ENCODE peak calls at places on chromosomes 12 and 14, in six cellular contexts. L is uterus; E is aorta; B is thyroid gland; J is effector memory CD4-positive, alpha-beta T cell; K is mammary epithelial cell. R is an unnamed sample.
A peak's percentile ranks its signal among the peaks of the same experiment; 100 is the strongest.

GRCh38 chr14:105337966-105338365 is 23.4 kb downstream of the PACS2 start:
- DNase-seq in K (no peak), E (peak; percentile 59), B (peak; percentile 62), L (no peak), J (no peak), R (peak; percentile 70)

GRCh38 chr12:10968765-10969456 is 17.8 kb downstream of the TAS2R50 start:
- DNase-seq in J (no peak), B (peak; percentile 14), L (peak; percentile 39), E (peak; percentile 69), K (peak; percentile 35), R (no peak)

GRCh38 chr14:74038015-74038859 is 19.1 kb downstream of the BBOF1 start:
- DNase-seq in L (no peak), E (no peak), K (peak; percentile 47), J (no peak), B (no peak), R (no peak)

GRCh38 chr14:24858684-24859083 is 191.3 kb downstream of the STXBP6 start:
- DNase-seq in J (no peak), L (no peak), E (no peak), K (no peak), B (no peak), R (no peak)

GRCh38 chr12:63949902-63950301 is 105.4 kb downstream of the SRGAP1 start:
- DNase-seq in K (peak; percentile 40), B (no peak), L (no peak), J (no peak), E (no peak), R (no peak)

GRCh38 chr14:105058521-105059034 is 6.7 kb downstream of the GPR132 start:
- DNase-seq in K (no peak), B (no peak), E (no peak), L (no peak), J (no peak), R (no peak)

GRCh38 chr14:59282366-59282765 is 93.9 kb downstream of the DAAM1 start:
- DNase-seq in K (peak; percentile 81), L (no peak), J (no peak), B (no peak), E (no peak), R (no peak)

GRCh38 chr12:22858849-22859569 is 234.0 kb downstream of the ETNK1 start:
- DNase-seq in L (no peak), K (no peak), B (no peak), J (no peak), E (no peak), R (no peak)

GRCh38 chr14:53516261-53516774 is 363.2 kb upstream of the DDHD1 start:
- DNase-seq in B (no peak), J (no peak), K (no peak), E (no peak), L (no peak), R (no peak)

GRCh38 chr14:40139657-40140056 is 707.4 kb upstream of the FBXO33 start:
- DNase-seq in B (no peak), J (no peak), E (no peak), K (no peak), L (no peak), R (no peak)

GRCh38 chr14:100871234-100872186 is 32.0 kb downstream of the RTL1 start:
- DNase-seq in K (peak; percentile 11), J (no peak), L (no peak), B (no peak), E (peak; percentile 21), R (no peak)

GRCh38 chr14:24013654-24014514 is 25.2 kb downstream of the DHRS4L2 start:
- DNase-seq in B (peak; percentile 31), L (no peak), K (peak; percentile 65), E (no peak), J (peak; percentile 14), R (no peak)

GRCh38 chr14:94110552-94111181 is at the start of gene IFI27:
- DNase-seq in K (no peak), E (no peak), B (no peak), L (peak; percentile 53), J (no peak), R (no peak)

GRCh38 chr12:31037921-31038320 is 35.7 kb upstream of the DDX11 start:
- DNase-seq in J (no peak), B (no peak), E (no peak), K (peak; percentile 70), L (no peak), R (no peak)

GRCh38 chr12:113190761-113191160 is 5.2 kb downstream of the RITA1 start:
- DNase-seq in L (no peak), J (no peak), K (peak; percentile 24), B (no peak), E (no peak), R (no peak)

GRCh38 chr14:70665448-70666363 is 24.0 kb downstream of the TTC9 start:
- DNase-seq in K (peak; percentile 79), B (peak; percentile 96), J (no peak), L (no peak), E (no peak), R (no peak)

GRCh38 chr14:70662816-70663215 is 21.1 kb downstream of the TTC9 start:
- DNase-seq in L (no peak), J (no peak), B (no peak), E (no peak), K (no peak), R (no peak)

GRCh38 chr14:70663707-70664179 is 22.0 kb downstream of the TTC9 start:
- DNase-seq in B (no peak), K (no peak), E (peak; percentile 44), L (no peak), J (no peak), R (no peak)

GRCh38 chr14:70664698-70665447 is 23.2 kb downstream of the TTC9 start:
- DNase-seq in K (no peak), J (no peak), B (peak; percentile 57), L (no peak), E (no peak), R (no peak)

GRCh38 chr14:70666364-70666691 is 24.6 kb downstream of the TTC9 start:
- DNase-seq in L (no peak), E (no peak), B (no peak), J (no peak), K (no peak), R (no peak)
- H3K27ac ChIP-seq in L (no peak overlapping the region), E (no peak overlapping the region), B (peak overlapping the region; percentile 88), J (no peak overlapping the region), K (peak overlapping the region; percentile 17), R (no peak overlapping the region)

GRCh38 chr12:125065021-125065752 is at the start of gene AACS:
- DNase-seq in L (peak; percentile 75), K (peak; percentile 75), J (peak; percentile 62), E (peak; percentile 83), B (peak; percentile 71), R (peak; percentile 68)

GRCh38 chr12:125065753-125066570 is 727 bp downstream of the AACS start:
- DNase-seq in J (no peak), L (no peak), K (no peak), B (no peak), E (no peak), R (no peak)

GRCh38 chr12:125068391-125068790 is 3.2 kb downstream of the AACS start:
- DNase-seq in B (no peak), K (no peak), L (no peak), J (no peak), E (no peak), R (no peak)

GRCh38 chr12:125061229-125061628 is 4.0 kb upstream of the AACS start:
- DNase-seq in J (no peak), E (no peak), B (no peak), K (no peak), L (no peak), R (no peak)

GRCh38 chr12:125064492-125064891 is 743 bp upstream of the AACS start:
- DNase-seq in K (no peak), L (no peak), B (no peak), J (no peak), E (no peak), R (no peak)
- H3K27ac ChIP-seq in K (no peak overlapping the region), L (no peak overlapping the region), B (no peak overlapping the region), J (no peak overlapping the region), E (no peak overlapping the region), R (no peak overlapping the region)

DNA sequence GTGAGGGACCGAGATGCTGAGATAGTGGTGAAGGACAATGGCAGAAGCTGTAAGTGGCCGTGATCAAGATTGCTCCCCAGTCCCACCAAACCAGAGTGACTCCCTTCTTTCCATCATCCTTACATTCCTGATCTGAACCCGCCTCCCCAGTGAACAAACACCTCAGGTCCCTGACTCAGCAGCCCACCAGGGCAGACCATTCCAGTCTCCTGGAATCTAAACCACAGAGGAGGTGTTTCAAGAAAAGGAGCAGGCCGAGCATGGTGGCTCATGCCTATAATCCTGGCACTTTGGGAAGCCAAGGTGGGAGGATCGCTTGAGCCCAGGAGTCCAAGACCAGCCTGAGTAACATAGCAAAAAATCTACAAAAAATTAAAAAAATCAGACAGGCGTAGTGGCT is 6.6 kb downstream of the ERBB3 start:
- DNase-seq in K (no peak), L (no peak), B (no peak), E (no peak), J (no peak), R (no peak)
- H3K27ac ChIP-seq in K (no peak overlapping the region), L (no peak overlapping the region), B (no peak overlapping the region), E (no peak overlapping the region), J (no peak overlapping the region), R (peak overlapping the region; percentile 62)

GRCh38 chr14:75234173-75234855 is 44.3 kb upstream of the FOS start:
- DNase-seq in L (peak; percentile 26), J (no peak), B (no peak), K (no peak), E (peak; percentile 88), R (no peak)
- H3K27ac ChIP-seq in L (no peak overlapping the region), J (no peak overlapping the region), B (no peak overlapping the region), K (peak overlapping the region; percentile 16), E (no peak overlapping the region), R (no peak overlapping the region)

DNA sequence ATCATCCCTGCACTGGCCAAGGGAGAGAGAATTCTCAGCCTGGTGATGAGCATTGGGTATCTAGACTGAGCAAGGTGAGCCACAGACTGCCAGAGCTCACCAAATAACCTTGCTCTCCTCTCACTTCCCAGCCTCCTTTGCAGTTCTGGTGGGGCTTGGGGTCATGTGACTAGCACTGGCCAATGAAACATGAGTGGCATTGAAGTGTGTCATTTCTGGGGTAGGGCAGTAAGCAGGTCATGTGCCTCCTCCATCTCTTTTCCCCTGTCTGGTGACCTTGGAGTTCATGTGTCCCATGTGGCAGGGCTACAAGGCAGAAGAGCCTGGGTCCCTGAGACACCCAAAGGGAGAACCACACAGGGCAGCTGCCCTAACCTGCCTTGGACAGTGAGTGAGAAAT is 3.6 kb upstream of the KRT72 start:
- DNase-seq in J (no peak), B (no peak), E (no peak), K (no peak), L (no peak), R (no peak)
- H3K27ac ChIP-seq in J (no peak overlapping the region), B (no peak overlapping the region), E (no peak overlapping the region), K (no peak overlapping the region), L (no peak overlapping the region), R (no peak overlapping the region)

DNA sequence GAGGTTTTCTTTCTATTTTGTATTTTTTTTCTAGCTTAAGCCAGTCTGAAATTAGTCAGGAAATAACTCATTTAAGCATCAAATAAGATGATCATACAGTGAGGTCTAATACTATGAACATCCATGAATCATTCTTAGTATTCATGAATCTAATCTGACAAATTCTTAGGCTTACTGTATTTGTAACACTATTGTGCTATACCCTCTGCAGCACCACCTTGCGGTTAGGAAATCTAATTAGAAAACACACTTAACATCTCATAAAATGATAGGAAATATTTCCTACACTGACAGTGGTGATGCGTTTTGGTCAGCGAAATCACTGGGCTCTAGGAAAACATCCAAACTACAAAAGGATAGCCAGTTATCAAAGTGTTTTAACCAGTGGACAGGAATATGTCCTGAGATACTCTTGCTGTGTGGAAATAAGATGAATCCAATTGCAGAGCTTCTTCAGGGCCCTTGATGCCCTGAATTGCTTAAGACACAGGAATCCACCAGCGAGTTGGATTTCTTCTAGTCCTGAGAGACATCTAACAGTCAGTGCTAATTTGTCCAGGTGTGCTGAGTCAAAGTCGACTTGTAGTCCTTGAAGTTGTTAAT is 109.3 kb upstream of the MYF6 start:
- DNase-seq in J (no peak), E (no peak), K (peak; percentile 53), L (no peak), B (peak; percentile 3), R (no peak)
- H3K27ac ChIP-seq in J (no peak overlapping the region), E (no peak overlapping the region), K (no peak overlapping the region), L (no peak overlapping the region), B (no peak overlapping the region), R (no peak overlapping the region)